ENCODE peak calls at places on chromosomes 12 and 14, in eight cellular contexts. N, W, T, V, Q, Y, J and L are unnamed samples.

GRCh38 chr14:51873221-51873893 is 12.9 kb downstream of the GNG2 start:
- DNase-seq in N (no peak), W (no peak), T (no peak), V (no peak), Q (peak), Y (no peak), J (peak), L (peak)

GRCh38 chr14:59044707-59045106 is 143.8 kb upstream of the DAAM1 start:
- DNase-seq in N (no peak), W (no peak), T (no peak), V (no peak), Q (no peak), Y (no peak), J (no peak), L (no peak)

GRCh38 chr12:54052745-54053624 is 650 bp upstream of the HOXC4 start:
- DNase-seq in N (peak), W (peak), T (no peak), V (no peak), Q (no peak), Y (no peak), J (no peak), L (no peak)

GRCh38 chr12:70609739-70610491 is 27.3 kb downstream of the PTPRB start:
- DNase-seq in N (peak), W (no peak), T (peak), V (no peak), Q (peak), Y (no peak), J (no peak), L (peak)

GRCh38 chr14:69093551-69094421 is 59.1 kb downstream of the DCAF5 start:
- DNase-seq in N (no peak), W (no peak), T (no peak), V (no peak), Q (peak), Y (no peak), J (no peak), L (peak)

GRCh38 chr14:97178781-97179180 is 381.6 kb downstream of the VRK1 start:
- DNase-seq in N (no peak), W (no peak), T (no peak), V (no peak), Q (peak), Y (no peak), J (no peak), L (no peak)

GRCh38 chr14:30317729-30318128 is 241.2 kb upstream of the G2E3 start:
- DNase-seq in N (no peak), W (no peak), T (no peak), V (no peak), Q (no peak), Y (no peak), J (no peak), L (no peak)

GRCh38 chr12:48736456-48736855 is 19.9 kb upstream of the CCNT1 start:
- DNase-seq in N (no peak), W (no peak), T (no peak), V (no peak), Q (no peak), Y (no peak), J (no peak), L (no peak)